ENCODE peak calls at places on chromosomes 12 and 14, in seven cellular contexts. G, B, W, L, A, X and S are unnamed samples.

GRCh38 chr14:96204151-96205058 is at the start of gene BDKRB2:
- DNase-seq in G (peak), B (peak), W (peak), L (peak), A (peak), X (no peak), S (no peak)

GRCh38 chr12:28925726-28926376 is 223.2 kb upstream of the FAR2 start:
- DNase-seq in G (no peak), B (no peak), W (no peak), L (no peak), A (no peak), X (no peak), S (no peak)

GRCh38 chr12:27297576-27297975 is 35.1 kb upstream of the BMAL2 start:
- DNase-seq in G (no peak), B (no peak), W (no peak), L (no peak), A (no peak), X (no peak), S (no peak)

GRCh38 chr12:46983959-46984833 is 95.2 kb upstream of the PCED1B start:
- DNase-seq in G (peak), B (peak), W (peak), L (no peak), A (no peak), X (no peak), S (peak)

GRCh38 chr12:96985515-96986362 is 78.7 kb downstream of the NEDD1 start:
- DNase-seq in G (peak), B (peak), W (peak), L (no peak), A (peak), X (peak), S (peak)

GRCh38 chr14:61607570-61608244 is 87.6 kb upstream of the HIF1A start:
- DNase-seq in G (no peak), B (no peak), W (no peak), L (no peak), A (no peak), X (no peak), S (no peak)

GRCh38 chr12:40149673-40150260 is 43.9 kb upstream of the SLC2A13 start:
- DNase-seq in G (peak), B (no peak), W (no peak), L (no peak), A (no peak), X (no peak), S (no peak)

GRCh38 chr12:49903351-49903699 is 375 bp downstream of the FAIM2 start:
- DNase-seq in G (no peak), B (no peak), W (no peak), L (no peak), A (no peak), X (no peak), S (no peak)

GRCh38 chr12:111980598-111980997 is 32.4 kb downstream of the TMEM116 start:
- DNase-seq in G (no peak), B (no peak), W (no peak), L (no peak), A (no peak), X (no peak), S (no peak)

GRCh38 chr14:67571991-67572323 is 28.1 kb downstream of the PIGH start:
- DNase-seq in G (no peak), B (no peak), W (no peak), L (no peak), A (no peak), X (no peak), S (no peak)

GRCh38 chr14:35326364-35326763 is 34.2 kb downstream of the PSMA6 start:
- DNase-seq in G (no peak), B (peak), W (no peak), L (no peak), A (no peak), X (no peak), S (no peak)

GRCh38 chr12:95202691-95203476 is 14.4 kb downstream of the FGD6 start:
- DNase-seq in G (no peak), B (no peak), W (peak), L (no peak), A (no peak), X (no peak), S (no peak)

GRCh38 chr12:93127582-93128331 is 198.7 kb upstream of the EEA1 start:
- DNase-seq in G (peak), B (peak), W (peak), L (no peak), A (no peak), X (no peak), S (no peak)

GRCh38 chr12:39426636-39427245 is 16.2 kb downstream of the KIF21A start:
- DNase-seq in G (peak), B (no peak), W (no peak), L (no peak), A (no peak), X (no peak), S (no peak)

GRCh38 chr12:132761032-132761910 is at the start of gene ANKLE2:
- DNase-seq in G (peak), B (no peak), W (peak), L (peak), A (peak), X (peak), S (peak)

GRCh38 chr12:64685605-64686004 is 73.6 kb downstream of the GNS start:
- DNase-seq in G (no peak), B (no peak), W (no peak), L (no peak), A (no peak), X (no peak), S (no peak)

GRCh38 chr14:81192594-81192993 is 28.2 kb downstream of the GTF2A1 start:
- DNase-seq in G (no peak), B (no peak), W (no peak), L (no peak), A (no peak), X (no peak), S (peak)

GRCh38 chr12:96211989-96212388 is 17.8 kb downstream of the ELK3 start:
- DNase-seq in G (no peak), B (no peak), W (no peak), L (no peak), A (no peak), X (no peak), S (no peak)

GRCh38 chr12:79251356-79251755 is 386.8 kb downstream of the SYT1 start:
- DNase-seq in G (peak), B (no peak), W (no peak), L (no peak), A (no peak), X (no peak), S (no peak)